ENCODE peak calls at places on chromosomes 16 and 17, in nine cellular contexts. Z is Peyer's patch, F is astrocyte of the cerebellum, W is dorsolateral prefrontal cortex, M is IMR-90, Y is suprapubic skin, U is bronchial epithelial cell, X is heart right ventricle, L is A549. G is an unnamed sample.

GRCh38 chr16:48318630-48319029 is 66.6 kb downstream of the SIAH1 start:
- DNase-seq in Z (peak; percentile 57), F (peak; percentile 45), W (no peak), M (peak; percentile 54), Y (no peak), U (no peak), X (peak; percentile 74), L (no peak), G (no peak)

GRCh38 chr16:9647981-9648701 is 534.1 kb downstream of the GRIN2A start:
- DNase-seq in Z (no peak), F (no peak), W (no peak), M (no peak), Y (no peak), U (peak; percentile 32), X (peak; percentile 13), L (peak; percentile 49), G (no peak)

GRCh38 chr17:81432873-81433451 is 37.7 kb downstream of the BAHCC1 start:
- DNase-seq in Z (no peak), F (no peak), W (no peak), M (no peak), Y (no peak), U (no peak), X (no peak), L (no peak), G (peak; percentile 60)

GRCh38 chr16:86880316-86881117 is 302.2 kb downstream of the FOXL1 start:
- DNase-seq in Z (no peak), F (no peak), W (no peak), M (peak; percentile 71), Y (no peak), U (no peak), X (no peak), L (no peak), G (no peak)

GRCh38 chr17:329794-330420 is 22.7 kb downstream of the RPH3AL start:
- DNase-seq in Z (no peak), F (no peak), W (no peak), M (no peak), Y (no peak), U (no peak), X (no peak), L (no peak), G (no peak)

GRCh38 chr17:17385502-17385901 is 82.3 kb downstream of the NT5M start:
- DNase-seq in Z (no peak), F (no peak), W (no peak), M (no peak), Y (no peak), U (no peak), X (no peak), L (no peak), G (no peak)

GRCh38 chr17:33267881-33268548 is 25.1 kb downstream of the ASIC2 start:
- DNase-seq in Z (peak; percentile 64), F (no peak), W (no peak), M (no peak), Y (no peak), U (no peak), X (no peak), L (no peak), G (no peak)

GRCh38 chr16:51465026-51465425 is 314.0 kb upstream of the SALL1 start:
- DNase-seq in Z (no peak), F (no peak), W (no peak), M (peak; percentile 47), Y (no peak), U (no peak), X (no peak), L (no peak), G (peak; percentile 37)

GRCh38 chr17:76071497-76072148 is 694 bp downstream of the SRP68 start:
- DNase-seq in Z (no peak), F (no peak), W (no peak), M (no peak), Y (no peak), U (no peak), X (no peak), L (no peak), G (no peak)

GRCh38 chr17:76189247-76189646 is 48.2 kb upstream of the FOXJ1 start:
- DNase-seq in Z (no peak), F (no peak), W (no peak), M (no peak), Y (no peak), U (no peak), X (no peak), L (no peak), G (no peak)

GRCh38 chr16:10817963-10818941 is at the start of gene TVP23A:
- DNase-seq in Z (no peak), F (no peak), W (peak; percentile 21), M (no peak), Y (no peak), U (no peak), X (no peak), L (no peak), G (no peak)

GRCh38 chr17:3556905-3557767 is 476 bp downstream of the TRPV3 start:
- DNase-seq in Z (peak; percentile 71), F (no peak), W (no peak), M (no peak), Y (no peak), U (no peak), X (no peak), L (no peak), G (no peak)

GRCh38 chr17:79919862-79920720 is 80.9 kb upstream of the CBX4 start:
- DNase-seq in Z (no peak), F (no peak), W (no peak), M (no peak), Y (no peak), U (no peak), X (no peak), L (no peak), G (no peak)

GRCh38 chr17:12789976-12790805 is 893 bp downstream of the ARHGAP44 start:
- DNase-seq in Z (no peak), F (no peak), W (no peak), M (no peak), Y (peak; percentile 56), U (peak; percentile 8), X (no peak), L (no peak), G (no peak)

GRCh38 chr17:57115377-57115776 is 30.3 kb downstream of the AKAP1 start:
- DNase-seq in Z (no peak), F (no peak), W (no peak), M (no peak), Y (no peak), U (no peak), X (no peak), L (no peak), G (no peak)

GRCh38 chr16:2773188-2773968 is 3.7 kb downstream of the ELOB start:
- DNase-seq in Z (no peak), F (no peak), W (no peak), M (peak; percentile 29), Y (no peak), U (no peak), X (no peak), L (no peak), G (no peak)

GRCh38 chr16:55043499-55043898 is 112.8 kb downstream of the IRX5 start:
- DNase-seq in Z (no peak), F (no peak), W (no peak), M (no peak), Y (no peak), U (no peak), X (no peak), L (no peak), G (no peak)

GRCh38 chr17:74270333-74270732 is 3.7 kb upstream of the DNAI2 start:
- DNase-seq in Z (no peak), F (no peak), W (no peak), M (no peak), Y (no peak), U (no peak), X (no peak), L (no peak), G (no peak)

GRCh38 chr16:51382215-51382614 is 231.1 kb upstream of the SALL1 start:
- DNase-seq in Z (no peak), F (no peak), W (no peak), M (no peak), Y (no peak), U (no peak), X (no peak), L (no peak), G (peak; percentile 27)

GRCh38 chr17:1714980-1715802 is 5.0 kb upstream of the TLCD2 start:
- DNase-seq in Z (peak; percentile 92), F (peak; percentile 56), W (no peak), M (peak; percentile 88), Y (peak; percentile 96), U (peak; percentile 76), X (peak; percentile 92), L (peak; percentile 91), G (no peak)

GRCh38 chr17:1715803-1716075 is 5.6 kb upstream of the TLCD2 start:
- DNase-seq in Z (no peak), F (no peak), W (no peak), M (no peak), Y (no peak), U (no peak), X (no peak), L (no peak), G (no peak)

GRCh38 chr17:1713160-1713877 is 3.1 kb upstream of the TLCD2 start:
- DNase-seq in Z (no peak), F (no peak), W (no peak), M (no peak), Y (no peak), U (no peak), X (no peak), L (no peak), G (no peak)

GRCh38 chr17:1713878-1714487 is 3.8 kb upstream of the TLCD2 start:
- DNase-seq in Z (no peak), F (no peak), W (no peak), M (peak; percentile 32), Y (peak; percentile 74), U (peak; percentile 41), X (no peak), L (peak; percentile 77), G (no peak)

GRCh38 chr17:1714488-1714979 is 4.4 kb upstream of the TLCD2 start:
- DNase-seq in Z (peak; percentile 97), F (peak; percentile 96), W (peak; percentile 56), M (peak; percentile 97), Y (peak; percentile 99), U (peak; percentile 80), X (peak; percentile 100), L (peak; percentile 95), G (peak; percentile 93)
- H3K4me3 ChIP-seq in Z (peak overlapping the region; percentile 75), F (peak overlapping the region; percentile 84), W (peak overlapping the region; percentile 84), M (peak overlapping the region; percentile 78), Y (peak overlapping the region; percentile 99), U (peak overlapping the region; percentile 87), X (peak overlapping the region; percentile 98), L (peak overlapping the region; percentile 87), G (peak overlapping the region; percentile 87)

GRCh38 chr16:19094542-19095365 is 19.0 kb upstream of the ITPRIPL2 start:
- DNase-seq in Z (peak; percentile 71), F (no peak), W (no peak), M (no peak), Y (no peak), U (peak; percentile 21), X (no peak), L (no peak), G (no peak)
- TF ChIP-seq CTCF in Z (no peak), F (no peak), W (no peak), M (no peak), Y (no peak), U (no peak), X (no peak), L (peak; percentile 50), G (peak; percentile 25)

GRCh38 chr17:31241116-31241515 is 55.9 kb downstream of the OMG start:
- DNase-seq in Z (no peak), F (no peak), W (no peak), M (no peak), Y (no peak), U (no peak), X (no peak), L (no peak), G (no peak)
- H3K4me3 ChIP-seq in Z (no peak overlapping the region), F (no peak overlapping the region), W (no peak overlapping the region), M (no peak overlapping the region), Y (no peak overlapping the region), U (no peak overlapping the region), X (no peak overlapping the region), L (no peak overlapping the region), G (no peak overlapping the region)

GRCh38 chr16:29315916-29316517 is 90.5 kb downstream of the NPIPB11 start:
- DNase-seq in Z (no peak), F (no peak), W (no peak), M (no peak), Y (no peak), U (no peak), X (no peak), L (no peak), G (no peak)
- TF ChIP-seq CTCF in Z (no peak), F (no peak), W (no peak), M (no peak), Y (no peak), U (peak; percentile 22), X (no peak), L (peak; percentile 52), G (peak; percentile 30)